ENCODE peak calls at places on chromosomes 3 and 15, in eight cellular contexts. One of them, this sample, is unnamed.

GRCh38 chr3:19711160-19711782 is 222.7 kb downstream of the EFHB start:
- DNase-seq in BE2C: no peak
- DNase-seq in upper lobe of right lung: no peak
- DNase-seq in heart left ventricle: no peak
- DNase-seq in Panc1: no peak
- DNase-seq in neural progenitor cell: peak; percentile 2
- DNase-seq in psoas muscle: no peak
- DNase-seq in sigmoid colon: no peak
- DNase-seq in this sample: no peak

GRCh38 chr15:98069256-98069655 is 108.8 kb downstream of the ARRDC4 start:
- DNase-seq in sigmoid colon: no peak
- DNase-seq in BE2C: no peak
- DNase-seq in heart left ventricle: no peak
- DNase-seq in neural progenitor cell: no peak
- DNase-seq in upper lobe of right lung: no peak
- DNase-seq in psoas muscle: no peak
- DNase-seq in Panc1: no peak
- DNase-seq in this sample: no peak

GRCh38 chr15:90000175-90000923 is 775 bp upstream of the ZNF710 start:
- DNase-seq in neural progenitor cell: peak; percentile 69
- DNase-seq in Panc1: no peak
- DNase-seq in sigmoid colon: peak; percentile 72
- DNase-seq in psoas muscle: peak; percentile 70
- DNase-seq in upper lobe of right lung: peak; percentile 81
- DNase-seq in heart left ventricle: peak; percentile 49
- DNase-seq in BE2C: no peak
- DNase-seq in this sample: no peak

GRCh38 chr15:71790081-71790480 is 20.3 kb upstream of the NR2E3 start:
- DNase-seq in psoas muscle: no peak
- DNase-seq in Panc1: no peak
- DNase-seq in BE2C: no peak
- DNase-seq in neural progenitor cell: no peak
- DNase-seq in sigmoid colon: peak; percentile 20
- DNase-seq in heart left ventricle: no peak
- DNase-seq in upper lobe of right lung: peak; percentile 45
- DNase-seq in this sample: no peak

GRCh38 chr3:23889401-23889800 is 27.4 kb downstream of the NKIRAS1 start:
- DNase-seq in BE2C: no peak
- DNase-seq in heart left ventricle: no peak
- DNase-seq in upper lobe of right lung: no peak
- DNase-seq in neural progenitor cell: no peak
- DNase-seq in psoas muscle: no peak
- DNase-seq in sigmoid colon: no peak
- DNase-seq in Panc1: no peak
- DNase-seq in this sample: no peak

GRCh38 chr15:91908401-91908800 is 54.9 kb downstream of the SLCO3A1 start:
- DNase-seq in sigmoid colon: no peak
- DNase-seq in neural progenitor cell: no peak
- DNase-seq in heart left ventricle: no peak
- DNase-seq in upper lobe of right lung: no peak
- DNase-seq in BE2C: no peak
- DNase-seq in Panc1: no peak
- DNase-seq in psoas muscle: no peak
- DNase-seq in this sample: no peak

GRCh38 chr15:86968244-86968643 is 888.6 kb downstream of the AGBL1 start:
- DNase-seq in sigmoid colon: no peak
- DNase-seq in upper lobe of right lung: no peak
- DNase-seq in Panc1: no peak
- DNase-seq in psoas muscle: no peak
- DNase-seq in heart left ventricle: no peak
- DNase-seq in BE2C: no peak
- DNase-seq in neural progenitor cell: no peak
- DNase-seq in this sample: no peak

GRCh38 chr3:123143669-123144411 is 57.9 kb upstream of the SEC22A start:
- DNase-seq in sigmoid colon: no peak
- DNase-seq in BE2C: no peak
- DNase-seq in neural progenitor cell: peak; percentile 18
- DNase-seq in Panc1: no peak
- DNase-seq in heart left ventricle: no peak
- DNase-seq in upper lobe of right lung: peak; percentile 32
- DNase-seq in psoas muscle: no peak
- DNase-seq in this sample: no peak

GRCh38 chr3:177448987-177449975 is 252.0 kb upstream of the TBL1XR1 start:
- DNase-seq in psoas muscle: no peak
- DNase-seq in heart left ventricle: no peak
- DNase-seq in neural progenitor cell: no peak
- DNase-seq in BE2C: no peak
- DNase-seq in sigmoid colon: no peak
- DNase-seq in Panc1: no peak
- DNase-seq in upper lobe of right lung: peak; percentile 67
- DNase-seq in this sample: no peak

GRCh38 chr3:190617185-190617584 is 103.3 kb downstream of the IL1RAP start:
- DNase-seq in psoas muscle: no peak
- DNase-seq in sigmoid colon: no peak
- DNase-seq in BE2C: no peak
- DNase-seq in Panc1: no peak
- DNase-seq in neural progenitor cell: peak; percentile 6
- DNase-seq in upper lobe of right lung: no peak
- DNase-seq in heart left ventricle: peak; percentile 38
- DNase-seq in this sample: no peak

GRCh38 chr3:136021798-136022197 is 56.3 kb downstream of the PPP2R3A start:
- DNase-seq in upper lobe of right lung: no peak
- DNase-seq in sigmoid colon: no peak
- DNase-seq in heart left ventricle: no peak
- DNase-seq in neural progenitor cell: no peak
- DNase-seq in BE2C: no peak
- DNase-seq in psoas muscle: no peak
- DNase-seq in Panc1: no peak
- DNase-seq in this sample: no peak

GRCh38 chr3:113629941-113630340 is 66.5 kb downstream of the USF3 start:
- DNase-seq in upper lobe of right lung: no peak
- DNase-seq in sigmoid colon: no peak
- DNase-seq in Panc1: no peak
- DNase-seq in neural progenitor cell: peak; percentile 11
- DNase-seq in BE2C: no peak
- DNase-seq in heart left ventricle: no peak
- DNase-seq in psoas muscle: no peak
- DNase-seq in this sample: no peak

GRCh38 chr3:27666708-27667107 is 55.4 kb downstream of the EOMES start:
- DNase-seq in upper lobe of right lung: peak; percentile 84
- DNase-seq in neural progenitor cell: peak; percentile 94
- DNase-seq in sigmoid colon: peak; percentile 82
- DNase-seq in Panc1: no peak
- DNase-seq in psoas muscle: peak; percentile 79
- DNase-seq in BE2C: peak; percentile 35
- DNase-seq in heart left ventricle: peak; percentile 83
- DNase-seq in this sample: peak; percentile 56
- TF ChIP-seq CTCF in upper lobe of right lung: no peak
- TF ChIP-seq CTCF in neural progenitor cell: peak; percentile 11
- TF ChIP-seq CTCF in sigmoid colon: no peak
- TF ChIP-seq CTCF in Panc1: no peak
- TF ChIP-seq CTCF in psoas muscle: no peak
- TF ChIP-seq CTCF in BE2C: no peak
- TF ChIP-seq CTCF in heart left ventricle: no peak
- TF ChIP-seq CTCF in this sample: no peak

DNA sequence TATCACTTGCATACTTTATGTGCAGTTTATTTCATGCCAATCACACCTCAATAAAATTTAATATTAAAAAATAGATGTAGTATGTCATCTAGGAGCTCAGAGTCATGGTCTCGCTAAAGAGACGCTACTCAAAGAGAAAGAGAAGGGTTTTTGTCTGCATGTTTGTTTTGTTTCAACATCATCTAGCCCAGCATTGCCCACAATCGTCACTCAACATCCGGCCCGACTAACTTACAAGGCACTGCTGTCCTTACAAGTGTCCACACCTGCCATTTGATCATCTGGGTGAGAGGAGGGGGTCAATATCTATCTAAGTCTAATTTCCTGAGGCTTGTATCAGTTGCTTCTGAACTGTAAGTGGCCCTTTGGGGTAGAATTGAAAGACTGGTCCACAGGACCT is 29.7 kb downstream of the HES1 start:
- DNase-seq in heart left ventricle: no peak
- DNase-seq in sigmoid colon: no peak
- DNase-seq in Panc1: no peak
- DNase-seq in neural progenitor cell: no peak
- DNase-seq in BE2C: no peak
- DNase-seq in psoas muscle: no peak
- DNase-seq in upper lobe of right lung: no peak
- DNase-seq in this sample: no peak
- H3K4me1 ChIP-seq in heart left ventricle: peaks cover 20% of the 10 kb centered on the region
- H3K4me1 ChIP-seq in sigmoid colon: no peaks in the 10 kb centered on the region
- H3K4me1 ChIP-seq in Panc1: peaks cover 11% of the 10 kb centered on the region
- H3K4me1 ChIP-seq in neural progenitor cell: peaks cover 62% of the 10 kb centered on the region
- H3K4me1 ChIP-seq in BE2C: peaks cover 19% of the 10 kb centered on the region
- H3K4me1 ChIP-seq in psoas muscle: no peaks in the 10 kb centered on the region
- H3K4me1 ChIP-seq in upper lobe of right lung: peaks cover 18% of the 10 kb centered on the region
- H3K4me1 ChIP-seq in this sample: peaks cover 21% of the 10 kb centered on the region

GRCh38 chr15:58520464-58520863 is 88.7 kb downstream of the LIPC start:
- DNase-seq in Panc1: no peak
- DNase-seq in BE2C: no peak
- DNase-seq in heart left ventricle: no peak
- DNase-seq in neural progenitor cell: no peak
- DNase-seq in upper lobe of right lung: no peak
- DNase-seq in sigmoid colon: no peak
- DNase-seq in psoas muscle: no peak
- DNase-seq in this sample: no peak

GRCh38 chr15:58522865-58523264 is 91.1 kb downstream of the LIPC start:
- DNase-seq in psoas muscle: no peak
- DNase-seq in heart left ventricle: no peak
- DNase-seq in Panc1: no peak
- DNase-seq in BE2C: no peak
- DNase-seq in upper lobe of right lung: no peak
- DNase-seq in sigmoid colon: no peak
- DNase-seq in neural progenitor cell: no peak
- DNase-seq in this sample: no peak

GRCh38 chr15:58521293-58521991 is 89.7 kb downstream of the LIPC start:
- DNase-seq in sigmoid colon: no peak
- DNase-seq in Panc1: no peak
- DNase-seq in upper lobe of right lung: peak; percentile 78
- DNase-seq in psoas muscle: no peak
- DNase-seq in BE2C: peak; percentile 83
- DNase-seq in heart left ventricle: peak; percentile 44
- DNase-seq in neural progenitor cell: no peak
- DNase-seq in this sample: peak; percentile 42

GRCh38 chr15:58522391-58522790 is 90.6 kb downstream of the LIPC start:
- DNase-seq in heart left ventricle: peak; percentile 51
- DNase-seq in psoas muscle: no peak
- DNase-seq in neural progenitor cell: no peak
- DNase-seq in Panc1: no peak
- DNase-seq in BE2C: peak; percentile 60
- DNase-seq in sigmoid colon: no peak
- DNase-seq in upper lobe of right lung: no peak
- DNase-seq in this sample: peak; percentile 40

GRCh38 chr15:58520936-58521292 is 89.1 kb downstream of the LIPC start:
- DNase-seq in psoas muscle: no peak
- DNase-seq in upper lobe of right lung: no peak
- DNase-seq in neural progenitor cell: peak; percentile 52
- DNase-seq in Panc1: no peak
- DNase-seq in sigmoid colon: no peak
- DNase-seq in BE2C: no peak
- DNase-seq in heart left ventricle: no peak
- DNase-seq in this sample: no peak
- H3K4me3 ChIP-seq in psoas muscle: no peak overlapping the region
- H3K4me3 ChIP-seq in upper lobe of right lung: no peak overlapping the region
- H3K4me3 ChIP-seq in neural progenitor cell: no peak overlapping the region
- H3K4me3 ChIP-seq in Panc1: no peak overlapping the region
- H3K4me3 ChIP-seq in sigmoid colon: no peak overlapping the region
- H3K4me3 ChIP-seq in BE2C: peak overlapping the region; percentile 28
- H3K4me3 ChIP-seq in heart left ventricle: peak overlapping the region; percentile 4
- H3K4me3 ChIP-seq in this sample: no peak overlapping the region

GRCh38 chr3:149744630-149745029 is 7.7 kb downstream of the COMMD2 start:
- DNase-seq in Panc1: no peak
- DNase-seq in upper lobe of right lung: no peak
- DNase-seq in neural progenitor cell: no peak
- DNase-seq in heart left ventricle: no peak
- DNase-seq in sigmoid colon: no peak
- DNase-seq in psoas muscle: no peak
- DNase-seq in BE2C: no peak
- DNase-seq in this sample: no peak
- TF ChIP-seq CTCF in Panc1: no peak
- TF ChIP-seq CTCF in upper lobe of right lung: no peak
- TF ChIP-seq CTCF in neural progenitor cell: no peak
- TF ChIP-seq CTCF in heart left ventricle: no peak
- TF ChIP-seq CTCF in sigmoid colon: no peak
- TF ChIP-seq CTCF in psoas muscle: no peak
- TF ChIP-seq CTCF in BE2C: no peak
- TF ChIP-seq CTCF in this sample: no peak

GRCh38 chr3:42036483-42036823 is 54.7 kb upstream of the TRAK1 start:
- DNase-seq in neural progenitor cell: no peak
- DNase-seq in sigmoid colon: peak; percentile 77
- DNase-seq in upper lobe of right lung: no peak
- DNase-seq in psoas muscle: no peak
- DNase-seq in Panc1: peak; percentile 86
- DNase-seq in BE2C: no peak
- DNase-seq in heart left ventricle: no peak
- DNase-seq in this sample: no peak

GRCh38 chr3:42032693-42033349 is 58.3 kb upstream of the TRAK1 start:
- DNase-seq in upper lobe of right lung: peak; percentile 92
- DNase-seq in heart left ventricle: peak; percentile 67
- DNase-seq in neural progenitor cell: peak; percentile 91
- DNase-seq in BE2C: no peak
- DNase-seq in Panc1: no peak
- DNase-seq in sigmoid colon: peak; percentile 93
- DNase-seq in psoas muscle: peak; percentile 83
- DNase-seq in this sample: peak; percentile 46

GRCh38 chr3:42035816-42036482 is 55.2 kb upstream of the TRAK1 start:
- DNase-seq in heart left ventricle: peak; percentile 83
- DNase-seq in upper lobe of right lung: no peak
- DNase-seq in BE2C: no peak
- DNase-seq in sigmoid colon: no peak
- DNase-seq in neural progenitor cell: no peak
- DNase-seq in psoas muscle: peak; percentile 62
- DNase-seq in Panc1: no peak
- DNase-seq in this sample: peak; percentile 62

GRCh38 chr3:42033741-42034140 is 57.4 kb upstream of the TRAK1 start:
- DNase-seq in Panc1: no peak
- DNase-seq in neural progenitor cell: no peak
- DNase-seq in psoas muscle: no peak
- DNase-seq in upper lobe of right lung: no peak
- DNase-seq in heart left ventricle: no peak
- DNase-seq in BE2C: no peak
- DNase-seq in sigmoid colon: peak; percentile 58
- DNase-seq in this sample: no peak

GRCh38 chr3:42035007-42035406 is 56.1 kb upstream of the TRAK1 start:
- DNase-seq in Panc1: no peak
- DNase-seq in heart left ventricle: no peak
- DNase-seq in sigmoid colon: no peak
- DNase-seq in psoas muscle: no peak
- DNase-seq in neural progenitor cell: no peak
- DNase-seq in upper lobe of right lung: no peak
- DNase-seq in BE2C: no peak
- DNase-seq in this sample: no peak
- H3K4me1 ChIP-seq in Panc1: peaks cover 58% of the 10 kb centered on the region
- H3K4me1 ChIP-seq in heart left ventricle: peaks cover 70% of the 10 kb centered on the region
- H3K4me1 ChIP-seq in sigmoid colon: no peaks in the 10 kb centered on the region
- H3K4me1 ChIP-seq in psoas muscle: peaks cover 77% of the 10 kb centered on the region
- H3K4me1 ChIP-seq in neural progenitor cell: peaks cover 28% of the 10 kb centered on the region
- H3K4me1 ChIP-seq in upper lobe of right lung: peaks cover 59% of the 10 kb centered on the region
- H3K4me1 ChIP-seq in BE2C: no peaks in the 10 kb centered on the region
- H3K4me1 ChIP-seq in this sample: peaks cover 95% of the 10 kb centered on the region

GRCh38 chr3:157336252-157337009 is 100.2 kb upstream of the PTX3 start:
- DNase-seq in Panc1: no peak
- DNase-seq in psoas muscle: no peak
- DNase-seq in sigmoid colon: no peak
- DNase-seq in neural progenitor cell: no peak
- DNase-seq in upper lobe of right lung: no peak
- DNase-seq in heart left ventricle: no peak
- DNase-seq in BE2C: no peak
- DNase-seq in this sample: no peak
- H3K4me3 ChIP-seq in Panc1: peak overlapping the region; percentile 19
- H3K4me3 ChIP-seq in psoas muscle: no peak overlapping the region
- H3K4me3 ChIP-seq in sigmoid colon: no peak overlapping the region
- H3K4me3 ChIP-seq in neural progenitor cell: no peak overlapping the region
- H3K4me3 ChIP-seq in upper lobe of right lung: no peak overlapping the region
- H3K4me3 ChIP-seq in heart left ventricle: no peak overlapping the region
- H3K4me3 ChIP-seq in BE2C: no peak overlapping the region
- H3K4me3 ChIP-seq in this sample: no peak overlapping the region

This sample was measured in left ventricle myocardium inferior.